ENCODE peak calls at places on chromosome 1, in eight cellular contexts. One of them, this sample, is unnamed.

GRCh38 chr1:85290826-85291225 is 14.4 kb upstream of the BCL10 start:
- DNase-seq in CD8-positive, alpha-beta T cell: no peak
- DNase-seq in H1: no peak
- DNase-seq in pancreas: no peak
- DNase-seq in tibial artery: no peak
- DNase-seq in GM06990: no peak
- DNase-seq in DND-41: no peak
- DNase-seq in adipocyte: no peak
- DNase-seq in this sample: no peak

GRCh38 chr1:48610628-48611542 is 138.9 kb upstream of the SPATA6 start:
- DNase-seq in CD8-positive, alpha-beta T cell: no peak
- DNase-seq in H1: no peak
- DNase-seq in pancreas: no peak
- DNase-seq in tibial artery: no peak
- DNase-seq in GM06990: no peak
- DNase-seq in DND-41: no peak
- DNase-seq in adipocyte: no peak
- DNase-seq in this sample: no peak

GRCh38 chr1:1204998-1205768 is 1.2 kb downstream of the TNFRSF18 start:
- DNase-seq in CD8-positive, alpha-beta T cell: no peak
- DNase-seq in H1: no peak
- DNase-seq in pancreas: peak; percentile 70
- DNase-seq in tibial artery: no peak
- DNase-seq in GM06990: peak; percentile 8
- DNase-seq in DND-41: no peak
- DNase-seq in adipocyte: no peak
- DNase-seq in this sample: no peak

GRCh38 chr1:59298710-59299346 is 1.9 kb downstream of the FGGY start:
- DNase-seq in CD8-positive, alpha-beta T cell: no peak
- DNase-seq in H1: no peak
- DNase-seq in pancreas: no peak
- DNase-seq in tibial artery: no peak
- DNase-seq in GM06990: no peak
- DNase-seq in DND-41: no peak
- DNase-seq in adipocyte: no peak
- DNase-seq in this sample: no peak

GRCh38 chr1:15027515-15027948 is 126.0 kb upstream of the TMEM51 start:
- DNase-seq in CD8-positive, alpha-beta T cell: no peak
- DNase-seq in H1: peak; percentile 97
- DNase-seq in pancreas: peak; percentile 86
- DNase-seq in tibial artery: peak; percentile 60
- DNase-seq in GM06990: no peak
- DNase-seq in DND-41: peak; percentile 42
- DNase-seq in adipocyte: peak; percentile 88
- DNase-seq in this sample: no peak

GRCh38 chr1:210747890-210748289 is 386.1 kb downstream of the KCNH1 start:
- DNase-seq in CD8-positive, alpha-beta T cell: no peak
- DNase-seq in H1: no peak
- DNase-seq in pancreas: no peak
- DNase-seq in tibial artery: no peak
- DNase-seq in GM06990: no peak
- DNase-seq in DND-41: no peak
- DNase-seq in adipocyte: no peak
- DNase-seq in this sample: no peak

GRCh38 chr1:169574336-169574735 is 11.9 kb downstream of the F5 start:
- DNase-seq in CD8-positive, alpha-beta T cell: no peak
- DNase-seq in H1: no peak
- DNase-seq in pancreas: no peak
- DNase-seq in tibial artery: no peak
- DNase-seq in GM06990: no peak
- DNase-seq in DND-41: no peak
- DNase-seq in adipocyte: no peak
- DNase-seq in this sample: no peak

GRCh38 chr1:52600533-52601179 is 1.5 kb upstream of the GPX7 start:
- DNase-seq in CD8-positive, alpha-beta T cell: no peak
- DNase-seq in H1: no peak
- DNase-seq in pancreas: no peak
- DNase-seq in tibial artery: no peak
- DNase-seq in GM06990: no peak
- DNase-seq in DND-41: no peak
- DNase-seq in adipocyte: no peak
- DNase-seq in this sample: no peak

GRCh38 chr1:102726417-102726816 is 381.9 kb downstream of the COL11A1 start:
- DNase-seq in CD8-positive, alpha-beta T cell: no peak
- DNase-seq in H1: no peak
- DNase-seq in pancreas: no peak
- DNase-seq in tibial artery: no peak
- DNase-seq in GM06990: no peak
- DNase-seq in DND-41: no peak
- DNase-seq in adipocyte: no peak
- DNase-seq in this sample: no peak

GRCh38 chr1:20183035-20183434 is 2.9 kb upstream of the UBXN10 start:
- DNase-seq in CD8-positive, alpha-beta T cell: no peak
- DNase-seq in H1: no peak
- DNase-seq in pancreas: no peak
- DNase-seq in tibial artery: no peak
- DNase-seq in GM06990: no peak
- DNase-seq in DND-41: no peak
- DNase-seq in adipocyte: no peak
- DNase-seq in this sample: no peak

GRCh38 chr1:204271970-204272369 is 58.2 kb upstream of the GOLT1A start:
- DNase-seq in CD8-positive, alpha-beta T cell: no peak
- DNase-seq in H1: no peak
- DNase-seq in pancreas: no peak
- DNase-seq in tibial artery: no peak
- DNase-seq in GM06990: no peak
- DNase-seq in DND-41: no peak
- DNase-seq in adipocyte: no peak
- DNase-seq in this sample: no peak
- H3K36me3 ChIP-seq in CD8-positive, alpha-beta T cell: no peaks in the 10 kb centered on the region
- H3K36me3 ChIP-seq in H1: peaks cover 4% of the 10 kb centered on the region
- H3K36me3 ChIP-seq in pancreas: no peaks in the 10 kb centered on the region
- H3K36me3 ChIP-seq in tibial artery: peaks cover 47% of the 10 kb centered on the region
- H3K36me3 ChIP-seq in GM06990: no peaks in the 10 kb centered on the region
- H3K36me3 ChIP-seq in DND-41: no peaks in the 10 kb centered on the region
- H3K36me3 ChIP-seq in adipocyte: no peaks in the 10 kb centered on the region
- H3K36me3 ChIP-seq in this sample: no peaks in the 10 kb centered on the region

DNA sequence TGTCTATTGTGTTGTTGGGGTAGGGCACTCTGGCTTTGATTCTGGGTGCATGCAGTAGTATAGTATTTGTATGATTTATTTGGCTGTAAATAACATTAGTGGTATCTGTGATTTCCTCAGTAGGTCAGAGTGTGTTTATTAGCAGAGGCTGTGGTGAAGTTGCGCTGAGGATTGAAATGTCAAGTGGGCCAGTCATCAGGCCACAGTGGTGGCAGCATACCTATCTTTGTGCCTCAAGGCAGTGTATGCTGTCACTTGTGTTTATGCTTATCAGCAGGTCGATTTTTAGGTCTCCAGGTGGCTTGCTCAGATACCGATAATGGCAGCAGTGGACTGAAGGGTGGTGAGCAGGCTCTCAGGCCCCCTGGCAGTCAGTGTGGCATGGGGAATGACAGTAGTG is 11.3 kb downstream of the LY9 start:
- DNase-seq in CD8-positive, alpha-beta T cell: no peak
- DNase-seq in H1: no peak
- DNase-seq in pancreas: no peak
- DNase-seq in tibial artery: no peak
- DNase-seq in GM06990: no peak
- DNase-seq in DND-41: no peak
- DNase-seq in adipocyte: no peak
- DNase-seq in this sample: no peak
- H3K4me3 ChIP-seq in CD8-positive, alpha-beta T cell: no peak overlapping the region
- H3K4me3 ChIP-seq in H1: no peak overlapping the region
- H3K4me3 ChIP-seq in pancreas: no peak overlapping the region
- H3K4me3 ChIP-seq in tibial artery: no peak overlapping the region
- H3K4me3 ChIP-seq in GM06990: no peak overlapping the region
- H3K4me3 ChIP-seq in DND-41: no peak overlapping the region
- H3K4me3 ChIP-seq in adipocyte: no peak overlapping the region
- H3K4me3 ChIP-seq in this sample: no peak overlapping the region

GRCh38 chr1:235151033-235151432 is 10.0 kb downstream of the RBM34 start:
- DNase-seq in CD8-positive, alpha-beta T cell: no peak
- DNase-seq in H1: no peak
- DNase-seq in pancreas: no peak
- DNase-seq in tibial artery: no peak
- DNase-seq in GM06990: no peak
- DNase-seq in DND-41: no peak
- DNase-seq in adipocyte: no peak
- DNase-seq in this sample: no peak
- H3K36me3 ChIP-seq in CD8-positive, alpha-beta T cell: peaks cover 48% of the 10 kb centered on the region
- H3K36me3 ChIP-seq in H1: peaks cover 78% of the 10 kb centered on the region
- H3K36me3 ChIP-seq in pancreas: peaks cover 3% of the 10 kb centered on the region
- H3K36me3 ChIP-seq in tibial artery: peaks cover 95% of the 10 kb centered on the region
- H3K36me3 ChIP-seq in GM06990: peaks cover 9% of the 10 kb centered on the region
- H3K36me3 ChIP-seq in DND-41: peaks cover 85% of the 10 kb centered on the region
- H3K36me3 ChIP-seq in adipocyte: peaks cover 84% of the 10 kb centered on the region
- H3K36me3 ChIP-seq in this sample: peaks cover 48% of the 10 kb centered on the region

GRCh38 chr1:16150508-16150907 is 5.4 kb downstream of the EPHA2 start:
- DNase-seq in CD8-positive, alpha-beta T cell: no peak
- DNase-seq in H1: no peak
- DNase-seq in pancreas: no peak
- DNase-seq in tibial artery: no peak
- DNase-seq in GM06990: no peak
- DNase-seq in DND-41: no peak
- DNase-seq in adipocyte: no peak
- DNase-seq in this sample: no peak

GRCh38 chr1:16152521-16153087 is 3.3 kb downstream of the EPHA2 start:
- DNase-seq in CD8-positive, alpha-beta T cell: no peak
- DNase-seq in H1: no peak
- DNase-seq in pancreas: no peak
- DNase-seq in tibial artery: no peak
- DNase-seq in GM06990: no peak
- DNase-seq in DND-41: no peak
- DNase-seq in adipocyte: peak; percentile 70
- DNase-seq in this sample: no peak

GRCh38 chr1:16151200-16151708 is 4.6 kb downstream of the EPHA2 start:
- DNase-seq in CD8-positive, alpha-beta T cell: no peak
- DNase-seq in H1: no peak
- DNase-seq in pancreas: no peak
- DNase-seq in tibial artery: no peak
- DNase-seq in GM06990: no peak
- DNase-seq in DND-41: peak; percentile 64
- DNase-seq in adipocyte: peak; percentile 77
- DNase-seq in this sample: no peak

GRCh38 chr1:16153110-16153998 is 2.5 kb downstream of the EPHA2 start:
- DNase-seq in CD8-positive, alpha-beta T cell: no peak
- DNase-seq in H1: no peak
- DNase-seq in pancreas: no peak
- DNase-seq in tibial artery: no peak
- DNase-seq in GM06990: no peak
- DNase-seq in DND-41: no peak
- DNase-seq in adipocyte: peak; percentile 54
- DNase-seq in this sample: no peak

DNA sequence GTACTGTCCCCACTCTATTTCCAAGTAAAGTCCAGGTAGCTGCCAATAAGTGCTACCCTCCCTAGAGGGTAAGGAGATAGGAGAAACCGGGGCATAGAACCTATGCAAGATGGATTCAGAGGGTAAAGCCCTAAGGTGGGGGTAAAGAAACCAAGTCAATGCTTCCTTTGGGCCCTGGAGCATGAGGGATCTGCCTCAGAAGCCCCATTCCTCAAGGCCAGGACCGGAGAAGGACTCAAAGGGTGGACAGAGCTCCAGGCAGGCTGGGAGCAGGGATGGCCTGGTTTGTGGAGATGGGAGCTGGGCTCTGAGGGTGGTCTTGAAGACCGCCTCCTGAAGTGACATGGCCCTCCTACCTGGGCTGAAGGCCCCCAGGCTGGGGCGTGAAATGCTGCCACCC is 3.9 kb downstream of the EPHA2 start:
- DNase-seq in CD8-positive, alpha-beta T cell: no peak
- DNase-seq in H1: no peak
- DNase-seq in pancreas: no peak
- DNase-seq in tibial artery: no peak
- DNase-seq in GM06990: no peak
- DNase-seq in DND-41: no peak
- DNase-seq in adipocyte: peak; percentile 22
- DNase-seq in this sample: no peak
- H3K4me3 ChIP-seq in CD8-positive, alpha-beta T cell: no peak overlapping the region
- H3K4me3 ChIP-seq in H1: no peak overlapping the region
- H3K4me3 ChIP-seq in pancreas: no peak overlapping the region
- H3K4me3 ChIP-seq in tibial artery: peak overlapping the region; percentile 79
- H3K4me3 ChIP-seq in GM06990: no peak overlapping the region
- H3K4me3 ChIP-seq in DND-41: no peak overlapping the region
- H3K4me3 ChIP-seq in adipocyte: no peak overlapping the region
- H3K4me3 ChIP-seq in this sample: no peak overlapping the region

GRCh38 chr1:180199018-180199417 is 31.0 kb upstream of the LHX4 start:
- DNase-seq in CD8-positive, alpha-beta T cell: no peak
- DNase-seq in H1: no peak
- DNase-seq in pancreas: no peak
- DNase-seq in tibial artery: no peak
- DNase-seq in GM06990: no peak
- DNase-seq in DND-41: no peak
- DNase-seq in adipocyte: no peak
- DNase-seq in this sample: no peak
- H3K36me3 ChIP-seq in CD8-positive, alpha-beta T cell: no peaks in the 10 kb centered on the region
- H3K36me3 ChIP-seq in H1: peaks cover 9% of the 10 kb centered on the region
- H3K36me3 ChIP-seq in pancreas: peaks cover 8% of the 10 kb centered on the region
- H3K36me3 ChIP-seq in tibial artery: peaks cover 61% of the 10 kb centered on the region
- H3K36me3 ChIP-seq in GM06990: no peaks in the 10 kb centered on the region
- H3K36me3 ChIP-seq in DND-41: peaks cover 6% of the 10 kb centered on the region
- H3K36me3 ChIP-seq in adipocyte: peaks cover 7% of the 10 kb centered on the region
- H3K36me3 ChIP-seq in this sample: no peaks in the 10 kb centered on the region

GRCh38 chr1:155062702-155063411 is 683 bp upstream of the EFNA4 start:
- DNase-seq in CD8-positive, alpha-beta T cell: peak; percentile 83
- DNase-seq in H1: peak; percentile 99
- DNase-seq in pancreas: peak; percentile 91
- DNase-seq in tibial artery: no peak
- DNase-seq in GM06990: peak; percentile 77
- DNase-seq in DND-41: peak; percentile 75
- DNase-seq in adipocyte: peak; percentile 55
- DNase-seq in this sample: peak; percentile 37
- H3K4me3 ChIP-seq in CD8-positive, alpha-beta T cell: peak overlapping the region; percentile 79
- H3K4me3 ChIP-seq in H1: peak overlapping the region; percentile 81
- H3K4me3 ChIP-seq in pancreas: peak overlapping the region; percentile 76
- H3K4me3 ChIP-seq in tibial artery: peak overlapping the region; percentile 65
- H3K4me3 ChIP-seq in GM06990: peak overlapping the region; percentile 80
- H3K4me3 ChIP-seq in DND-41: peak overlapping the region; percentile 89
- H3K4me3 ChIP-seq in adipocyte: peak overlapping the region; percentile 96
- H3K4me3 ChIP-seq in this sample: peak overlapping the region; percentile 88

DNA sequence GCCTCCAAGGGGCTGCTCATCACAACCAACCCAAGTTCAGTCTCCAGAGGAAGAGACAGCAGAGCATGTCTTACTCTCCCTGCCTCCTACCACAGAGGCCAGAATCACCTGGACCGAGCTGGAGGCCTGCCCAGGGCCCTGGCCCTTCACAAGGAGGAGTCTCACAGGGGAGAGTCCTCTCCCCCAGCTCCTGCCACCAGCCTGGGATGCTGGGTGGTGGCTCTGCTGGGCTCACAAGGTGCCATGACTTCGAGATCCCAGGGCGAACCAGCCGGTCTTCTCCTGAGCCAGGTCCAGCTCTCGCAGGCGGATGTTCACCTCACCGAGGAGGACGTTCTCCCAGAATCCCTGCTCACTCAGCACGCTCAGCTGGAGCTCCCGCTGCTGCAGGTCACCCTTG is 13.0 kb upstream of the PPP1R15B start:
- DNase-seq in CD8-positive, alpha-beta T cell: no peak
- DNase-seq in H1: no peak
- DNase-seq in pancreas: no peak
- DNase-seq in tibial artery: no peak
- DNase-seq in GM06990: no peak
- DNase-seq in DND-41: no peak
- DNase-seq in adipocyte: no peak
- DNase-seq in this sample: no peak
- H3K36me3 ChIP-seq in CD8-positive, alpha-beta T cell: peaks cover 36% of the 10 kb centered on the region
- H3K36me3 ChIP-seq in H1: peaks cover 8% of the 10 kb centered on the region
- H3K36me3 ChIP-seq in pancreas: peaks cover 7% of the 10 kb centered on the region
- H3K36me3 ChIP-seq in tibial artery: peaks cover 66% of the 10 kb centered on the region
- H3K36me3 ChIP-seq in GM06990: peaks cover 8% of the 10 kb centered on the region
- H3K36me3 ChIP-seq in DND-41: peaks cover 54% of the 10 kb centered on the region
- H3K36me3 ChIP-seq in adipocyte: peaks cover 31% of the 10 kb centered on the region
- H3K36me3 ChIP-seq in this sample: peaks cover 13% of the 10 kb centered on the region